ENCODE peak calls at places on chromosomes 16 and 17, in seven cellular contexts. N, W, T, X, D, P and U are unnamed samples.

GRCh38 chr17:74935585-74936469 is at the start of gene OTOP3:
- DNase-seq in N (no peak), W (no peak), T (no peak), X (no peak), D (no peak), P (no peak), U (no peak)

GRCh38 chr16:46801428-46802049 is 29.4 kb downstream of the C16orf87 start:
- DNase-seq in N (no peak), W (peak), T (peak), X (peak), D (no peak), P (no peak), U (no peak)

GRCh38 chr17:40021471-40021961 is 6.3 kb downstream of the CSF3 start:
- DNase-seq in N (peak), W (no peak), T (peak), X (no peak), D (peak), P (no peak), U (no peak)

GRCh38 chr17:44222112-44222869 is 2.8 kb upstream of the UBTF start:
- DNase-seq in N (peak), W (no peak), T (peak), X (peak), D (peak), P (no peak), U (peak)

GRCh38 chr17:65547253-65547670 is 14.2 kb downstream of the AXIN2 start:
- DNase-seq in N (no peak), W (no peak), T (peak), X (no peak), D (no peak), P (no peak), U (no peak)

GRCh38 chr17:81885869-81886548 is 5.4 kb downstream of the ALYREF start:
- DNase-seq in N (no peak), W (no peak), T (peak), X (no peak), D (peak), P (no peak), U (no peak)

GRCh38 chr16:48277158-48277557 is 29.8 kb upstream of the ABCC11 start:
- DNase-seq in N (no peak), W (no peak), T (peak), X (peak), D (no peak), P (no peak), U (no peak)

GRCh38 chr17:55238931-55239297 is 25.8 kb upstream of the HLF start:
- DNase-seq in N (no peak), W (peak), T (peak), X (peak), D (no peak), P (no peak), U (no peak)

GRCh38 chr16:29848420-29849297 is 14.4 kb downstream of the CDIPT start:
- DNase-seq in N (no peak), W (no peak), T (peak), X (peak), D (peak), P (peak), U (no peak)